ENCODE peak calls at places on chromosomes 2 and 18, in six cellular contexts. One of them, this sample, is unnamed.

GRCh38 chr18:12027046-12027445 is 45.7 kb downstream of the IMPA2 start:
- DNase-seq in head of caudate nucleus: no peak
- DNase-seq in ELR: no peak
- DNase-seq in iPS-NIHi11: no peak
- DNase-seq in effector memory CD4-positive, alpha-beta T cell: no peak
- DNase-seq in HuH-7.5: no peak
- DNase-seq in this sample: no peak

GRCh38 chr18:773980-774624 is 37.9 kb downstream of the YES1 start:
- DNase-seq in ELR: no peak
- DNase-seq in HuH-7.5: no peak
- DNase-seq in head of caudate nucleus: no peak
- DNase-seq in effector memory CD4-positive, alpha-beta T cell: no peak
- DNase-seq in iPS-NIHi11: no peak
- DNase-seq in this sample: no peak

GRCh38 chr2:46335966-46336436 is 38.8 kb downstream of the EPAS1 start:
- DNase-seq in HuH-7.5: no peak
- DNase-seq in effector memory CD4-positive, alpha-beta T cell: no peak
- DNase-seq in iPS-NIHi11: no peak
- DNase-seq in ELR: peak; percentile 28
- DNase-seq in head of caudate nucleus: no peak
- DNase-seq in this sample: no peak

GRCh38 chr2:88254437-88255081 is 84.4 kb downstream of the THNSL2 start:
- DNase-seq in iPS-NIHi11: no peak
- DNase-seq in ELR: peak; percentile 41
- DNase-seq in effector memory CD4-positive, alpha-beta T cell: no peak
- DNase-seq in HuH-7.5: no peak
- DNase-seq in head of caudate nucleus: no peak
- DNase-seq in this sample: no peak

GRCh38 chr2:71843391-71843850 is 304.2 kb downstream of the CYP26B1 start:
- DNase-seq in HuH-7.5: no peak
- DNase-seq in head of caudate nucleus: no peak
- DNase-seq in ELR: peak; percentile 83
- DNase-seq in iPS-NIHi11: no peak
- DNase-seq in effector memory CD4-positive, alpha-beta T cell: no peak
- DNase-seq in this sample: no peak

GRCh38 chr2:9329497-9329896 is 93.8 kb downstream of the ITGB1BP1 start:
- DNase-seq in ELR: no peak
- DNase-seq in head of caudate nucleus: no peak
- DNase-seq in HuH-7.5: no peak
- DNase-seq in effector memory CD4-positive, alpha-beta T cell: no peak
- DNase-seq in iPS-NIHi11: no peak
- DNase-seq in this sample: no peak

GRCh38 chr2:28274911-28275685 is 117.6 kb upstream of the FOSL2 start:
- DNase-seq in effector memory CD4-positive, alpha-beta T cell: no peak
- DNase-seq in ELR: peak; percentile 97
- DNase-seq in head of caudate nucleus: no peak
- DNase-seq in iPS-NIHi11: peak; percentile 26
- DNase-seq in HuH-7.5: no peak
- DNase-seq in this sample: no peak

GRCh38 chr18:32366586-32367538 is 103.8 kb downstream of the GAREM1 start:
- DNase-seq in effector memory CD4-positive, alpha-beta T cell: no peak
- DNase-seq in ELR: no peak
- DNase-seq in iPS-NIHi11: no peak
- DNase-seq in head of caudate nucleus: no peak
- DNase-seq in HuH-7.5: no peak
- DNase-seq in this sample: no peak

GRCh38 chr2:15892575-15892974 is 47.8 kb upstream of the MYCN start:
- DNase-seq in head of caudate nucleus: no peak
- DNase-seq in ELR: no peak
- DNase-seq in effector memory CD4-positive, alpha-beta T cell: no peak
- DNase-seq in HuH-7.5: no peak
- DNase-seq in iPS-NIHi11: no peak
- DNase-seq in this sample: no peak

GRCh38 chr2:72024451-72025175 is 123.0 kb downstream of the CYP26B1 start:
- DNase-seq in head of caudate nucleus: no peak
- DNase-seq in ELR: no peak
- DNase-seq in iPS-NIHi11: no peak
- DNase-seq in HuH-7.5: no peak
- DNase-seq in effector memory CD4-positive, alpha-beta T cell: no peak
- DNase-seq in this sample: no peak

GRCh38 chr18:9017900-9018217 is 84.6 kb upstream of the NDUFV2 start:
- DNase-seq in iPS-NIHi11: no peak
- DNase-seq in ELR: peak; percentile 93
- DNase-seq in HuH-7.5: no peak
- DNase-seq in effector memory CD4-positive, alpha-beta T cell: no peak
- DNase-seq in head of caudate nucleus: no peak
- DNase-seq in this sample: no peak